ENCODE peak calls at places on chromosome 2, in six cellular contexts. Q is HCT116, C is K562, N is SK-N-SH, T is GM12878, D is HepG2. Y is an unnamed sample.

GRCh38 chr2:26048791-26049190 is 14.9 kb downstream of the RAB10 start:
- DNase-seq in Q (no peak), C (no peak), N (no peak), T (no peak), D (no peak), Y (no peak)

GRCh38 chr2:102294802-102295489 is 16.4 kb upstream of the IL1RL1 start:
- DNase-seq in Q (no peak), C (no peak), N (no peak), T (no peak), D (no peak), Y (no peak)

GRCh38 chr2:153543639-153544071 is 65.1 kb upstream of the RPRM start:
- DNase-seq in Q (no peak), C (no peak), N (no peak), T (no peak), D (no peak), Y (no peak)

GRCh38 chr2:130391058-130391871 is 35.4 kb downstream of the PTPN18 start:
- DNase-seq in Q (peak), C (peak), N (peak), T (no peak), D (peak), Y (peak)

GRCh38 chr2:101400048-101400447 is 12.7 kb upstream of the CREG2 start:
- DNase-seq in Q (no peak), C (no peak), N (no peak), T (no peak), D (no peak), Y (no peak)

GRCh38 chr2:215138466-215138865 is at the start of gene ABCA12:
- DNase-seq in Q (peak), C (no peak), N (no peak), T (no peak), D (no peak), Y (peak)

GRCh38 chr2:234496835-234497591 is at the start of gene ARL4C:
- DNase-seq in Q (no peak), C (peak), N (peak), T (no peak), D (peak), Y (peak)

GRCh38 chr2:44290271-44290670 is 15.0 kb downstream of the SLC3A1 start:
- DNase-seq in Q (no peak), C (no peak), N (no peak), T (no peak), D (no peak), Y (no peak)

GRCh38 chr2:205477016-205477705 is 205.1 kb upstream of the NRP2 start:
- DNase-seq in Q (no peak), C (no peak), N (no peak), T (no peak), D (no peak), Y (no peak)

GRCh38 chr2:66815886-66816285 is 381.0 kb downstream of the MEIS1 start:
- DNase-seq in Q (no peak), C (no peak), N (no peak), T (no peak), D (no peak), Y (no peak)

GRCh38 chr2:55099878-55100820 is 49.9 kb upstream of the RTN4 start:
- DNase-seq in Q (no peak), C (no peak), N (no peak), T (no peak), D (no peak), Y (no peak)

GRCh38 chr2:205290299-205290698 is 392.0 kb upstream of the NRP2 start:
- DNase-seq in Q (no peak), C (no peak), N (no peak), T (no peak), D (no peak), Y (no peak)

GRCh38 chr2:12223732-12224131 is 477.3 kb downstream of the LPIN1 start:
- DNase-seq in Q (no peak), C (no peak), N (no peak), T (no peak), D (no peak), Y (no peak)

GRCh38 chr2:100857915-100858314 is 38.0 kb downstream of the NPAS2 start:
- DNase-seq in Q (no peak), C (no peak), N (no peak), T (no peak), D (no peak), Y (no peak)

GRCh38 chr2:196041786-196042185 is 26.9 kb downstream of the DNAH7 start:
- DNase-seq in Q (no peak), C (no peak), N (no peak), T (no peak), D (no peak), Y (no peak)

GRCh38 chr2:37005118-37005868 is 39.0 kb upstream of the STRN start:
- DNase-seq in Q (no peak), C (no peak), N (peak), T (peak), D (peak), Y (peak)

GRCh38 chr2:168495524-168495923 is 39.5 kb downstream of the CERS6 start:
- DNase-seq in Q (no peak), C (no peak), N (no peak), T (peak), D (no peak), Y (no peak)

GRCh38 chr2:64492821-64493220 is 31.3 kb upstream of the AFTPH start:
- DNase-seq in Q (no peak), C (no peak), N (no peak), T (no peak), D (no peak), Y (no peak)

GRCh38 chr2:55168221-55169154 is 63.6 kb downstream of the CLHC1 start:
- DNase-seq in Q (peak), C (no peak), N (peak), T (no peak), D (peak), Y (peak)

GRCh38 chr2:241769819-241770184 is 6.8 kb upstream of the GAL3ST2 start:
- DNase-seq in Q (no peak), C (no peak), N (peak), T (no peak), D (no peak), Y (no peak)

GRCh38 chr2:15687243-15687642 is 95.6 kb downstream of the DDX1 start:
- DNase-seq in Q (no peak), C (no peak), N (no peak), T (no peak), D (no peak), Y (no peak)

GRCh38 chr2:237774811-237775553 is 23.6 kb upstream of the RBM44 start:
- DNase-seq in Q (peak), C (peak), N (peak), T (peak), D (peak), Y (peak)

GRCh38 chr2:198880421-198880820 is 577.3 kb downstream of the SATB2 start:
- DNase-seq in Q (no peak), C (no peak), N (no peak), T (no peak), D (no peak), Y (no peak)

GRCh38 chr2:2296400-2296799 is 34.7 kb downstream of the MYT1L start:
- DNase-seq in Q (no peak), C (no peak), N (peak), T (no peak), D (no peak), Y (no peak)

GRCh38 chr2:127576433-127577207 is 41.1 kb downstream of the MYO7B start:
- DNase-seq in Q (no peak), C (no peak), N (peak), T (no peak), D (no peak), Y (no peak)

GRCh38 chr2:107588960-107589542 is 237.6 kb upstream of the RGPD4 start:
- DNase-seq in Q (no peak), C (no peak), N (no peak), T (no peak), D (no peak), Y (no peak)

GRCh38 chr2:191308026-191308425 is 62.8 kb downstream of the MYO1B start:
- DNase-seq in Q (no peak), C (no peak), N (no peak), T (no peak), D (no peak), Y (no peak)

GRCh38 chr2:216371756-216372702 is at the start of gene MARCHF4:
- DNase-seq in Q (no peak), C (peak), N (peak), T (no peak), D (peak), Y (peak)

GRCh38 chr2:6080837-6081541 is 388.8 kb downstream of the SOX11 start:
- DNase-seq in Q (no peak), C (no peak), N (peak), T (no peak), D (no peak), Y (no peak)

GRCh38 chr2:57434952-57435351 is 611.7 kb upstream of the VRK2 start:
- DNase-seq in Q (no peak), C (no peak), N (no peak), T (no peak), D (no peak), Y (no peak)

GRCh38 chr2:106745468-106745867 is 140.5 kb downstream of the ST6GAL2 start:
- DNase-seq in Q (no peak), C (no peak), N (peak), T (no peak), D (no peak), Y (no peak)

GRCh38 chr2:14960686-14961324 is 328.3 kb downstream of the LRATD1 start:
- DNase-seq in Q (no peak), C (no peak), N (no peak), T (no peak), D (no peak), Y (no peak)

GRCh38 chr2:64404002-64404731 is 49.8 kb upstream of the LGALSL start:
- DNase-seq in Q (no peak), C (no peak), N (no peak), T (no peak), D (peak), Y (no peak)

GRCh38 chr2:203533696-203534471 is 1.2 kb downstream of the RAPH1 start:
- DNase-seq in Q (no peak), C (no peak), N (peak), T (no peak), D (no peak), Y (peak)

DNA sequence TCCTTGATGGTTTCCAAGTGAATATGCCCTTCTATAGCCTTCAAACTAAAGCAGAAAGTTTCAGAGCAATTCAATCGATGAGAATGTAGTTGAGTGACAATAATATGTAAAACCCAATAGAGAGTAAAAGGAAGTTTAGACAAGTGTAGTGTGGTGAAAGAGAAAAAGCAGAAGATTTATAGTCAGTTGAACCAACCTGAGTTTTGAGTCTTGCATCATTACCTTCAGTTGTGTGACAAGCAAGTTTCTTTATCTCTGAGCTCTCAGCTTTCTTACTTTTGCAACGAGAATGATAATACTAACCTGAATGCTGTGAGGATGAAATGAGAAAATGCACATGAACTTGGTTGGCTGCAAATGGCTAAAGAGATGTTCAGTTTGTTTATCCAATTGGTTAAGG is 40.6 kb upstream of the TMEM247 start:
- DNase-seq in Q (no peak), C (no peak), N (no peak), T (no peak), D (no peak), Y (no peak)
- TF ChIP-seq JUND in Q (no peak), C (peak), N (no peak), T (no peak), D (no peak), Y (no peak)

GRCh38 chr2:98478861-98479770 is 34.5 kb downstream of the INPP4A start:
- DNase-seq in Q (no peak), C (no peak), N (no peak), T (no peak), D (no peak), Y (no peak)
- TF ChIP-seq JUND in Q (no peak), C (no peak), N (no peak), T (no peak), D (no peak), Y (no peak)

GRCh38 chr2:151946856-151947523 is 118.8 kb upstream of the ARL5A start:
- DNase-seq in Q (peak), C (peak), N (peak), T (no peak), D (peak), Y (peak)
- TF ChIP-seq JUND in Q (no peak), C (no peak), N (no peak), T (no peak), D (no peak), Y (no peak)

DNA sequence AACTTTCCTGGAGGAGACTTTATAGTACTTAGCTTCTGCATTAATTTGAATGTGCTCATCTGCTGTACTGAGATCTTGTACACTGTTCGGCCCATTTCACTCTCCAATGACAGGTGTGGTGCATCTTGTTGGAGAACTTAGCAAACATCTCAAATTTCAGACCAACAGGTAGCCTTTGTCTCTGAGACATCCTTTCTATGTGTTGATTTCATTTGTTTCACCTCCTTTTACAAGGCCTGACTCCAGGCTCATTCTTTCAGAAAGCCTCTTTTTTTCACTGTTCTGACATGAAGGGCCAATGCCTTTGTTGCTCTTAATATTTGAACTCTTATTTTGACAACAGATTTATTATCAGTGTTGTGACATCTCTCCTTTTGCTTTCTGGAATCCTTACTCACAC is 271.8 kb upstream of the FANCL start:
- DNase-seq in Q (no peak), C (no peak), N (no peak), T (no peak), D (no peak), Y (no peak)
- TF ChIP-seq JUND in Q (no peak), C (no peak), N (no peak), T (no peak), D (no peak), Y (no peak)

DNA sequence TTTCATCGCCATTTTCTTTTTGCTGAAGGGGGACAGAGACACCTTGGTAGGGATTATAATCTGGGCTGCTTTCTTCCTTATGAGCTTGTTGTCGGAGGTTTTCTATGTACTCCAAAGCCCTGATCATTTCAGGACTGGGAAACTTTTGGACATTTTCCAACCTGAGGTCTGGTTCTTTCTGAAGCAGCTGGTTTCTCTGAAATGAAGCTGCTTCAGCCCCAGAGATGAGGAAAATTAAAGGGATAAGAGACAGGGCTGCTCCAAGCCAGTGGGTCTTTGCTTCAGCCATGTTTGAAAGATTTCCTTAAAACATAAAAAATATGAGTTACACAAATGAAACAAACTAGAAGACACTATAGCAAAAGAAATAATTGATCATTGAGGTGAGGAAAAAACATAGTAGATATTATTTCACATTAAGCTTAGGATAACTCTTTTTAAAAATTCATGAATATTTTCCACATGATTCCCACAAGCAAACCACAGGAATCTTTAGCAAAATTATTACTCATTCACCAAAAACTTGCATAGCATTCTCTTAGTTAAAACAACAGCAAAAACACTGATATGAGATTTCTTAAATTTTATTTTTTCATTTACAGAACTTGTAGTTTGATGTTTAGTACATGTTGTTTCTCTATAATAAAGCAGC is 3.0 kb downstream of the SCG2 start:
- DNase-seq in Q (no peak), C (no peak), N (peak), T (no peak), D (no peak), Y (no peak)
- TF ChIP-seq JUND in Q (no peak), C (no peak), N (peak), T (no peak), D (no peak), Y (no peak)

DNA sequence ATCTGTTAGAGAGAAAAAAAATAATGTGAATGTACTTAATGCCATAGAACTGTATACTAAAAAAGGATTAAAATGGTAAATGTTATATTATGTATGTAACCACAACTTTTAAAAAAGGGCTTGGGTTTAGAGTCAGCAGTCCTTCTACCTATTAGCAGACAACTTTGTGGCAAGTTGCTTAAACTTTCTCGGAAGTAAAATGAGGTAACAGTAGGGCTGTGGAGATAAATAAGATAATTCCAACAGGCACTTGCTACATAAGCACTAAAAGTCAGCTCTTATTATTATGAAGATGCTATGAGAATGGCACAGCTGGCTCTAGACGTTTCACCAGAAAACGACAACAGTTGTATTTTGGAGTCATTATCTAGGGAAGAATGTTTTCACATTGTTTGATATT is 31.3 kb downstream of the AAK1 start:
- DNase-seq in Q (no peak), C (no peak), N (no peak), T (no peak), D (no peak), Y (no peak)
- TF ChIP-seq JUND in Q (no peak), C (no peak), N (no peak), T (no peak), D (no peak), Y (no peak)

GRCh38 chr2:75076088-75076487 is 117.6 kb downstream of the POLE4 start:
- DNase-seq in Q (no peak), C (no peak), N (no peak), T (no peak), D (no peak), Y (no peak)
- TF ChIP-seq JUND in Q (no peak), C (no peak), N (no peak), T (no peak), D (no peak), Y (no peak)

GRCh38 chr2:109410021-109410815 is 203.5 kb downstream of the SEPTIN10 start:
- DNase-seq in Q (no peak), C (no peak), N (no peak), T (no peak), D (no peak), Y (no peak)
- TF ChIP-seq JUND in Q (no peak), C (no peak), N (no peak), T (no peak), D (no peak), Y (no peak)

GRCh38 chr2:157789161-157789720 is 86.9 kb downstream of the ACVR1 start:
- DNase-seq in Q (no peak), C (no peak), N (no peak), T (no peak), D (no peak), Y (no peak)
- TF ChIP-seq JUND in Q (no peak), C (no peak), N (no peak), T (no peak), D (no peak), Y (no peak)